ENCODE peak calls at places on chromosomes 5 and 9, in seven cellular contexts. One of them, this sample, is unnamed.
A peak's percentile ranks its signal among the peaks of the same experiment; 100 is the strongest.

GRCh38 chr5:87303324-87303723 is 35.6 kb downstream of the RASA1 start:
- DNase-seq in Peyer's patch: no peak
- DNase-seq in WERI-Rb-1: no peak
- DNase-seq in ovary: no peak
- DNase-seq in uterus: no peak
- DNase-seq in left lung: no peak
- DNase-seq in Caco-2: no peak
- DNase-seq in this sample: no peak

GRCh38 chr5:55638455-55638854 is 73.7 kb downstream of the SLC38A9 start:
- DNase-seq in Peyer's patch: no peak
- DNase-seq in WERI-Rb-1: no peak
- DNase-seq in ovary: no peak
- DNase-seq in uterus: no peak
- DNase-seq in left lung: no peak
- DNase-seq in Caco-2: no peak
- DNase-seq in this sample: no peak

GRCh38 chr5:179147991-179148702 is 88.0 kb downstream of the ZNF354C start:
- DNase-seq in Peyer's patch: no peak
- DNase-seq in WERI-Rb-1: no peak
- DNase-seq in ovary: no peak
- DNase-seq in uterus: no peak
- DNase-seq in left lung: peak; percentile 62
- DNase-seq in Caco-2: no peak
- DNase-seq in this sample: no peak

GRCh38 chr5:5178121-5178520 is 38.0 kb downstream of the ADAMTS16 start:
- DNase-seq in Peyer's patch: no peak
- DNase-seq in WERI-Rb-1: no peak
- DNase-seq in ovary: no peak
- DNase-seq in uterus: no peak
- DNase-seq in left lung: no peak
- DNase-seq in Caco-2: peak; percentile 54
- DNase-seq in this sample: no peak

GRCh38 chr9:7145361-7146069 is 387.7 kb downstream of the KDM4C start:
- DNase-seq in Peyer's patch: no peak
- DNase-seq in WERI-Rb-1: no peak
- DNase-seq in ovary: no peak
- DNase-seq in uterus: no peak
- DNase-seq in left lung: no peak
- DNase-seq in Caco-2: no peak
- DNase-seq in this sample: no peak

GRCh38 chr5:168916852-168917251 is 337.7 kb upstream of the PANK3 start:
- DNase-seq in Peyer's patch: no peak
- DNase-seq in WERI-Rb-1: no peak
- DNase-seq in ovary: no peak
- DNase-seq in uterus: no peak
- DNase-seq in left lung: no peak
- DNase-seq in Caco-2: no peak
- DNase-seq in this sample: no peak

GRCh38 chr5:31144364-31144763 is 49.1 kb upstream of the CDH6 start:
- DNase-seq in Peyer's patch: no peak
- DNase-seq in WERI-Rb-1: no peak
- DNase-seq in ovary: no peak
- DNase-seq in uterus: no peak
- DNase-seq in left lung: no peak
- DNase-seq in Caco-2: no peak
- DNase-seq in this sample: no peak

GRCh38 chr9:91978739-91979414 is 28.8 kb upstream of the ROR2 start:
- DNase-seq in Peyer's patch: no peak
- DNase-seq in WERI-Rb-1: peak; percentile 65
- DNase-seq in ovary: no peak
- DNase-seq in uterus: no peak
- DNase-seq in left lung: no peak
- DNase-seq in Caco-2: peak; percentile 6
- DNase-seq in this sample: peak; percentile 54

GRCh38 chr5:3201121-3201520 is 394.5 kb upstream of the IRX1 start:
- DNase-seq in Peyer's patch: no peak
- DNase-seq in WERI-Rb-1: no peak
- DNase-seq in ovary: no peak
- DNase-seq in uterus: no peak
- DNase-seq in left lung: peak; percentile 56
- DNase-seq in Caco-2: no peak
- DNase-seq in this sample: no peak

GRCh38 chr5:96121362-96121761 is 159.7 kb upstream of the ELL2 start:
- DNase-seq in Peyer's patch: no peak
- DNase-seq in WERI-Rb-1: no peak
- DNase-seq in ovary: no peak
- DNase-seq in uterus: no peak
- DNase-seq in left lung: no peak
- DNase-seq in Caco-2: no peak
- DNase-seq in this sample: no peak

GRCh38 chr9:75088646-75089368 is 493 bp downstream of the OSTF1 start:
- DNase-seq in Peyer's patch: peak; percentile 74
- DNase-seq in WERI-Rb-1: peak; percentile 37
- DNase-seq in ovary: peak; percentile 63
- DNase-seq in uterus: peak; percentile 57
- DNase-seq in left lung: peak; percentile 90
- DNase-seq in Caco-2: peak; percentile 6
- DNase-seq in this sample: peak; percentile 27

GRCh38 chr5:36494756-36495637 is 111.4 kb upstream of the SLC1A3 start:
- DNase-seq in Peyer's patch: no peak
- DNase-seq in WERI-Rb-1: no peak
- DNase-seq in ovary: no peak
- DNase-seq in uterus: no peak
- DNase-seq in left lung: no peak
- DNase-seq in Caco-2: no peak
- DNase-seq in this sample: no peak

GRCh38 chr5:175816348-175816747 is 55.0 kb upstream of the CPLX2 start:
- DNase-seq in Peyer's patch: no peak
- DNase-seq in WERI-Rb-1: peak; percentile 54
- DNase-seq in ovary: no peak
- DNase-seq in uterus: no peak
- DNase-seq in left lung: no peak
- DNase-seq in Caco-2: no peak
- DNase-seq in this sample: no peak

GRCh38 chr5:149062371-149063016 is 368 bp downstream of the SH3TC2 start:
- DNase-seq in Peyer's patch: no peak
- DNase-seq in WERI-Rb-1: no peak
- DNase-seq in ovary: no peak
- DNase-seq in uterus: peak; percentile 51
- DNase-seq in left lung: no peak
- DNase-seq in Caco-2: no peak
- DNase-seq in this sample: no peak

GRCh38 chr9:37732952-37733351 is 20.7 kb upstream of the TRMT10B start:
- DNase-seq in Peyer's patch: no peak
- DNase-seq in WERI-Rb-1: no peak
- DNase-seq in ovary: no peak
- DNase-seq in uterus: no peak
- DNase-seq in left lung: no peak
- DNase-seq in Caco-2: no peak
- DNase-seq in this sample: no peak

GRCh38 chr9:8703904-8704303 is 904.3 kb upstream of the DMAC1 start:
- DNase-seq in Peyer's patch: no peak
- DNase-seq in WERI-Rb-1: no peak
- DNase-seq in ovary: no peak
- DNase-seq in uterus: no peak
- DNase-seq in left lung: no peak
- DNase-seq in Caco-2: no peak
- DNase-seq in this sample: no peak

GRCh38 chr9:136927343-136928261 is 16.9 kb downstream of the FBXW5 start:
- DNase-seq in Peyer's patch: no peak
- DNase-seq in WERI-Rb-1: no peak
- DNase-seq in ovary: no peak
- DNase-seq in uterus: no peak
- DNase-seq in left lung: no peak
- DNase-seq in Caco-2: no peak
- DNase-seq in this sample: no peak

GRCh38 chr9:4555251-4555650 is 65.0 kb downstream of the SLC1A1 start:
- DNase-seq in Peyer's patch: no peak
- DNase-seq in WERI-Rb-1: no peak
- DNase-seq in ovary: no peak
- DNase-seq in uterus: peak; percentile 51
- DNase-seq in left lung: no peak
- DNase-seq in Caco-2: no peak
- DNase-seq in this sample: no peak

GRCh38 chr5:135471726-135472125 is 19.6 kb upstream of the TIFAB start:
- DNase-seq in Peyer's patch: no peak
- DNase-seq in WERI-Rb-1: no peak
- DNase-seq in ovary: no peak
- DNase-seq in uterus: no peak
- DNase-seq in left lung: no peak
- DNase-seq in Caco-2: no peak
- DNase-seq in this sample: no peak

GRCh38 chr9:111959960-111960359 is 63.3 kb downstream of the UGCG start:
- DNase-seq in Peyer's patch: no peak
- DNase-seq in WERI-Rb-1: no peak
- DNase-seq in ovary: no peak
- DNase-seq in uterus: no peak
- DNase-seq in left lung: no peak
- DNase-seq in Caco-2: no peak
- DNase-seq in this sample: no peak

GRCh38 chr9:91546574-91546973 is 122.9 kb upstream of the NFIL3 start:
- DNase-seq in Peyer's patch: no peak
- DNase-seq in WERI-Rb-1: no peak
- DNase-seq in ovary: no peak
- DNase-seq in uterus: no peak
- DNase-seq in left lung: no peak
- DNase-seq in Caco-2: no peak
- DNase-seq in this sample: no peak

GRCh38 chr5:77852514-77853352 is 76.6 kb upstream of the TBCA start:
- DNase-seq in Peyer's patch: peak; percentile 42
- DNase-seq in WERI-Rb-1: peak; percentile 84
- DNase-seq in ovary: peak; percentile 74
- DNase-seq in uterus: no peak
- DNase-seq in left lung: peak; percentile 77
- DNase-seq in Caco-2: no peak
- DNase-seq in this sample: peak; percentile 82

GRCh38 chr9:121962421-121962820 is 130.7 kb downstream of the TTLL11 start:
- DNase-seq in Peyer's patch: no peak
- DNase-seq in WERI-Rb-1: no peak
- DNase-seq in ovary: no peak
- DNase-seq in uterus: no peak
- DNase-seq in left lung: no peak
- DNase-seq in Caco-2: no peak
- DNase-seq in this sample: no peak

GRCh38 chr9:121956808-121957207 is 136.3 kb downstream of the TTLL11 start:
- DNase-seq in Peyer's patch: no peak
- DNase-seq in WERI-Rb-1: no peak
- DNase-seq in ovary: no peak
- DNase-seq in uterus: no peak
- DNase-seq in left lung: no peak
- DNase-seq in Caco-2: no peak
- DNase-seq in this sample: no peak

GRCh38 chr9:121963542-121963995 is 129.5 kb downstream of the TTLL11 start:
- DNase-seq in Peyer's patch: no peak
- DNase-seq in WERI-Rb-1: no peak
- DNase-seq in ovary: no peak
- DNase-seq in uterus: no peak
- DNase-seq in left lung: no peak
- DNase-seq in Caco-2: no peak
- DNase-seq in this sample: no peak

GRCh38 chr9:121958530-121958929 is 134.6 kb downstream of the TTLL11 start:
- DNase-seq in Peyer's patch: no peak
- DNase-seq in WERI-Rb-1: no peak
- DNase-seq in ovary: no peak
- DNase-seq in uterus: no peak
- DNase-seq in left lung: no peak
- DNase-seq in Caco-2: no peak
- DNase-seq in this sample: no peak

GRCh38 chr9:121960665-121961064 is 132.4 kb downstream of the TTLL11 start:
- DNase-seq in Peyer's patch: no peak
- DNase-seq in WERI-Rb-1: no peak
- DNase-seq in ovary: no peak
- DNase-seq in uterus: no peak
- DNase-seq in left lung: no peak
- DNase-seq in Caco-2: no peak
- DNase-seq in this sample: no peak
- H3K4me3 ChIP-seq in Peyer's patch: no peak overlapping the region
- H3K4me3 ChIP-seq in WERI-Rb-1: no peak overlapping the region
- H3K4me3 ChIP-seq in ovary: no peak overlapping the region
- H3K4me3 ChIP-seq in uterus: no peak overlapping the region
- H3K4me3 ChIP-seq in left lung: no peak overlapping the region
- H3K4me3 ChIP-seq in Caco-2: no peak overlapping the region
- H3K4me3 ChIP-seq in this sample: no peak overlapping the region

DNA sequence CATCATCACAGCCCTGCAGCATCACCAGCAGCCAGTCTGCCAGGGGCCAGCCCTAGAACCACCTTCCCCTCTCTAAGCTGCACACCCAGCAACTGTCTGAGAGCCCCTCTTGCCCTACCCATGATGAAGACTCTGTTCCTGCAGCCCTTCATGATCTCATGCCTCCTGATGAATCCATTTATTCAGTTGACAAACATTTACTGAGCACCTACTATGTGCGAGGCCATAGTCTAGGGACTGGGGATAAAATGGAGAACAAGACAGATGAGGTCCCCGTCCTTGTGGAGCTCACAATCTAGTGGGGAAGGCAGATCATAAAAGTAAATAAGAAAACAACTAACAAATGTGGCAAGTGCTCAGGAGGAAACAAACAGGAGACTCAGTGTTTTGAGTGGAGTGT is 96.3 kb downstream of the PCDH1 start:
- DNase-seq in Peyer's patch: no peak
- DNase-seq in WERI-Rb-1: no peak
- DNase-seq in ovary: no peak
- DNase-seq in uterus: no peak
- DNase-seq in left lung: no peak
- DNase-seq in Caco-2: no peak
- DNase-seq in this sample: no peak
- H3K4me3 ChIP-seq in Peyer's patch: no peak overlapping the region
- H3K4me3 ChIP-seq in WERI-Rb-1: no peak overlapping the region
- H3K4me3 ChIP-seq in ovary: no peak overlapping the region
- H3K4me3 ChIP-seq in uterus: no peak overlapping the region
- H3K4me3 ChIP-seq in left lung: no peak overlapping the region
- H3K4me3 ChIP-seq in Caco-2: no peak overlapping the region
- H3K4me3 ChIP-seq in this sample: no peak overlapping the region

DNA sequence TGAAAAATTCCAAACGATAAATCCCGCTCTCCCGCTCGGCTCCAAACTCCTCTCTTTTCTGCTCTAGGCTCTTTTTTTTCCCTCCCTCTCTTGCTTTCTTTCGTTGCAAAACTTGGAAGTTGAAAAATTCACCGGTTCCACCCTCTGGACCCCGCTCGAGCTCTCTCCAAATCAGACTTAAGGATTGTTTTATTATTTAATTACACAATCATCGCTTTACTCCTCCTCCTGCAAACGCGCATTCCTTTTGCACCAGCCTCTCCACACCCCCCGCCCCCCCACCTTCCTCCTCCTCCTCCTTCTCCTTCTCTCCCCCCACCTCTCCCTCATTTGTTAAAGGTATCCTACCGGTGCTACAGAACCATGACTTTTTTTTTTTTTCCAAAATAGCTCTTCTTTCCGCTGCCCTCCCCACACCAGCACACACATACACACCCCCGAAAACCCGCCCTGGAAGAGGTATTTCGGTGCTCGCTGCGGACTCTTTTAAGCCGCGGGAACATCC is 535 bp upstream of the NFIB start:
- DNase-seq in Peyer's patch: peak; percentile 24
- DNase-seq in WERI-Rb-1: peak; percentile 33
- DNase-seq in ovary: peak; percentile 81
- DNase-seq in uterus: peak; percentile 92
- DNase-seq in left lung: peak; percentile 51
- DNase-seq in Caco-2: no peak
- DNase-seq in this sample: peak; percentile 73
- H3K4me3 ChIP-seq in Peyer's patch: peak overlapping the region; percentile 43
- H3K4me3 ChIP-seq in WERI-Rb-1: peak overlapping the region; percentile 75
- H3K4me3 ChIP-seq in ovary: peak overlapping the region; percentile 64
- H3K4me3 ChIP-seq in uterus: peak overlapping the region; percentile 63
- H3K4me3 ChIP-seq in left lung: peak overlapping the region; percentile 57
- H3K4me3 ChIP-seq in Caco-2: peak overlapping the region; percentile 31
- H3K4me3 ChIP-seq in this sample: peak overlapping the region; percentile 95

GRCh38 chr9:123269316-123269715 is 930 bp upstream of the STRBP start:
- DNase-seq in Peyer's patch: no peak
- DNase-seq in WERI-Rb-1: no peak
- DNase-seq in ovary: no peak
- DNase-seq in uterus: no peak
- DNase-seq in left lung: no peak
- DNase-seq in Caco-2: peak; percentile 10
- DNase-seq in this sample: no peak
- H3K4me3 ChIP-seq in Peyer's patch: peak overlapping the region; percentile 87
- H3K4me3 ChIP-seq in WERI-Rb-1: peak overlapping the region; percentile 74
- H3K4me3 ChIP-seq in ovary: peak overlapping the region; percentile 81
- H3K4me3 ChIP-seq in uterus: peak overlapping the region; percentile 53
- H3K4me3 ChIP-seq in left lung: peak overlapping the region; percentile 85
- H3K4me3 ChIP-seq in Caco-2: peak overlapping the region; percentile 87
- H3K4me3 ChIP-seq in this sample: peak overlapping the region; percentile 85

This sample was measured in BE2C.